ENCODE peak calls at places on chromosomes 3 and 15, in ten cellular contexts. L, S, U, R, E, M, O, I, F and W are unnamed samples.

GRCh38 chr3:110341047-110341446 is 730.6 kb upstream of the NECTIN3 start:
- DNase-seq in S (no peak), L (no peak), F (no peak), E (no peak), I (peak; percentile 31), M (no peak), R (no peak), U (no peak), O (peak; percentile 10), W (no peak)

GRCh38 chr3:52843116-52843865 is 8.5 kb upstream of the MUSTN1 start:
- DNase-seq in L (no peak), F (no peak), U (no peak), O (no peak), S (peak; percentile 24), R (no peak), E (no peak), I (no peak), M (no peak), W (no peak)

GRCh38 chr15:82159922-82160321 is 102.6 kb downstream of the EFL1 start:
- DNase-seq in U (no peak), O (peak; percentile 77), F (no peak), L (peak; percentile 34), I (peak; percentile 95), S (no peak), E (no peak), M (no peak), R (no peak), W (no peak)

GRCh38 chr3:34419801-34420200 is 621.4 kb downstream of the PDCD6IP start:
- DNase-seq in E (peak; percentile 29), S (no peak), I (no peak), F (peak; percentile 74), U (no peak), L (no peak), M (no peak), R (no peak), O (no peak), W (peak; percentile 1)

GRCh38 chr15:81189583-81190283 is 6.9 kb upstream of the IL16 start:
- DNase-seq in I (peak; percentile 100), U (no peak), O (peak; percentile 1), E (no peak), S (peak; percentile 77), R (peak; percentile 87), M (no peak), L (no peak), F (no peak), W (no peak)

GRCh38 chr3:104596551-104596950 is 770.2 kb upstream of the ALCAM start:
- DNase-seq in F (peak; percentile 52), S (no peak), I (peak; percentile 68), L (peak; percentile 13), E (peak; percentile 34), O (peak; percentile 34), M (peak; percentile 15), U (peak; percentile 22), R (no peak), W (peak; percentile 48)

GRCh38 chr3:162391301-162391700 is 894.7 kb downstream of the OTOL1 start:
- DNase-seq in E (no peak), S (no peak), I (peak; percentile 25), U (no peak), O (no peak), L (peak; percentile 25), F (no peak), M (no peak), R (no peak), W (no peak)

GRCh38 chr15:31342781-31343626 is 16.4 kb downstream of the KLF13 start:
- DNase-seq in F (no peak), M (no peak), R (no peak), L (no peak), U (no peak), S (no peak), O (no peak), E (peak; percentile 58), I (no peak), W (peak; percentile 37)

GRCh38 chr15:56631765-56632164 is 101.5 kb downstream of the ZNF280D start:
- DNase-seq in E (no peak), I (no peak), F (no peak), S (no peak), M (no peak), O (no peak), R (no peak), U (no peak), L (no peak), W (no peak)

GRCh38 chr15:71752604-71753289 is 57.6 kb upstream of the NR2E3 start:
- DNase-seq in R (no peak), S (no peak), L (peak; percentile 93), O (peak; percentile 88), E (peak; percentile 44), M (peak; percentile 62), U (peak; percentile 54), F (peak; percentile 58), I (peak; percentile 97), W (peak; percentile 33)

GRCh38 chr3:45227946-45228345 is 1.9 kb upstream of the TMEM158 start:
- DNase-seq in U (no peak), R (peak; percentile 34), O (no peak), M (no peak), F (peak; percentile 6), S (no peak), L (no peak), E (no peak), I (no peak), W (no peak)

GRCh38 chr3:53375019-53375418 is 27.7 kb upstream of the DCP1A start:
- DNase-seq in F (peak; percentile 75), R (no peak), M (peak; percentile 72), I (peak; percentile 64), S (peak; percentile 51), O (no peak), E (peak; percentile 82), U (peak; percentile 77), L (peak; percentile 37), W (peak; percentile 61)

GRCh38 chr15:75989045-75989444 is 23.2 kb downstream of the NRG4 start:
- DNase-seq in I (no peak), L (no peak), O (no peak), S (no peak), M (no peak), U (no peak), E (no peak), F (no peak), R (no peak), W (no peak)

GRCh38 chr15:75989875-75990274 is 22.3 kb downstream of the NRG4 start:
- DNase-seq in R (no peak), M (no peak), O (no peak), U (no peak), S (no peak), I (no peak), L (no peak), E (no peak), F (no peak), W (no peak)

GRCh38 chr15:75981149-75981815 is 30.9 kb downstream of the NRG4 start:
- DNase-seq in M (no peak), S (no peak), R (no peak), U (no peak), F (no peak), E (no peak), I (no peak), L (no peak), O (no peak), W (no peak)

GRCh38 chr15:75982468-75982867 is 29.8 kb downstream of the NRG4 start:
- DNase-seq in O (no peak), I (no peak), U (no peak), R (no peak), E (no peak), L (no peak), S (no peak), F (no peak), M (no peak), W (no peak)

DNA sequence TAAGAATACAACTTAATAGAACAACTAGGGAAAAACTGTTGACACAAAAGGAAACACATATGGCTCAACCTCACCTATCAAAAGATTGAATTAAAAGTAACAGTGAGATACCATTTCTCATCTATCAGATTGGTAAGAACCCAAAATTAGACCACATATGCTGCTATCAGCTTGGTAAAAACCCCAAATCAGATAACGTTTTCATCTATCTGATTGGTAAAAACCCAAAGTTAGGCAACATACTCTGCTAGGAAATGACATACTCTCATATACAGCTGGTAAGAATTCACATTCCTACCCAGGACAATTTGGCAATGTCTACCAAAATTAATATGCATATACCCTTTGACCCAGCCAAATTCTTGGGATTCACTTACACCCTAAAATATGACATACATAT is 26.3 kb downstream of the NRG4 start:
- DNase-seq in L (no peak), E (no peak), R (no peak), M (no peak), S (no peak), F (no peak), U (no peak), I (peak; percentile 9), O (no peak), W (no peak)
- TF ChIP-seq CTCF in L (no peak), E (no peak), R (no peak), M (no peak), S (no peak), F (no peak), U (no peak), I (no peak), O (no peak), W (no peak)

GRCh38 chr3:57998366-57999283 is 9.6 kb upstream of the FLNB start:
- DNase-seq in O (no peak), S (no peak), L (no peak), E (no peak), I (no peak), M (peak; percentile 49), F (peak; percentile 51), R (no peak), U (peak; percentile 56), W (peak; percentile 38)
- TF ChIP-seq CTCF in O (no peak), S (no peak), L (no peak), E (no peak), I (no peak), M (no peak), F (no peak), R (no peak), U (no peak), W (no peak)

GRCh38 chr3:38247366-38248035 is 18.1 kb upstream of the SLC22A13 start:
- DNase-seq in E (no peak), L (peak; percentile 46), O (peak; percentile 84), R (no peak), M (no peak), U (no peak), F (peak; percentile 1), S (no peak), I (peak; percentile 88), W (no peak)
- TF ChIP-seq CTCF in E (no peak), L (peak; percentile 38), O (peak; percentile 42), R (no peak), M (no peak), U (no peak), F (peak; percentile 49), S (no peak), I (peak; percentile 51), W (no peak)

DNA sequence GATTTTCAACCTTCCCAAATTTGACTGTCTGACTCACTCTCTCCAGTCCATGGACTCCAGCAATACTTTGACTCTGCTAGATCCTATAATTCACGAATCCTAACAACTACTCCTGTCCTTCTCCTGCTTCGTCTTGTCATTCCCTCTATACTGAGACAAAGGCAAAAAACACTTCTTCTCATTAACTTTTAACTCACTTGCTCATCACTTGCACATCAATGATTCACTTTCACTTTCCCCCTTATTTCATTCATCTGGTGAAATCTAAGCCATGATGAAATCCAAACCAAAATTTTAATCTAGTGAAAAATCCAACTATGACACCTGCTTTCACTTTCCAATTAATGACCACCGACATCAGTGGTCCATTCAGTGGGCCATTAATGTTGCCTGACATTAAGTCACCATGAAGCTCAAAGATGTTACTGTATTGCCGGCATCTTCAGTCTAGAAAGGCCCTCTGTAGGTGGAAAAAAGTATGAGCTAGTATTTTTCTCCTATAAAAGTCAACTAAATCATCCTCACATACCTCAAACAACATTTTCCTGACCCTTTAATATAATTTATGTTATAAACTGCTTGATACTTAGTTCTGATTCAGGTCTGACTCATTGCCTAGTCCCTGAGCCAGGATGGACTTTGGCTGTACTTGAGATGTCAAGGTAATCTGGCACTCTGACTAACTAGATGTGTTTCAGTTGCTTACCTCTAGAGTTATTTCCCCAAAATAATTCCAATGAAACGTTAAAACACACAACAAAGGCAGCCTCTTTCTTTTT is 158.6 kb downstream of the CNTN6 start:
- DNase-seq in U (no peak), O (peak; percentile 32), M (no peak), R (no peak), I (peak; percentile 27), F (no peak), E (no peak), L (no peak), S (no peak), W (no peak)
- TF ChIP-seq CTCF in U (no peak), O (peak; percentile 19), M (no peak), R (no peak), I (peak; percentile 25), F (no peak), E (no peak), L (no peak), S (no peak), W (peak; percentile 16)